ENCODE peak calls at places on chromosomes 7 and 10, in five cellular contexts. C, H, M, I and X are unnamed samples.

GRCh38 chr10:80466724-80467326 is 12.7 kb downstream of the TSPAN14 start:
- DNase-seq in I (no peak), C (no peak), H (no peak), M (no peak), X (no peak)

GRCh38 chr7:7565746-7566650 is 686 bp upstream of the MIOS start:
- DNase-seq in H (no peak), M (peak; percentile 78), I (peak; percentile 39), C (no peak), X (peak; percentile 62)

GRCh38 chr7:98976396-98977185 is 98.3 kb downstream of the TRRAP start:
- DNase-seq in C (no peak), I (no peak), M (no peak), H (no peak), X (no peak)

GRCh38 chr7:19754521-19755116 is 18.8 kb downstream of the TMEM196 start:
- DNase-seq in C (no peak), H (no peak), I (no peak), M (no peak), X (peak; percentile 46)

GRCh38 chr10:116768786-116769185 is 26.4 kb upstream of the HSPA12A start:
- DNase-seq in I (no peak), C (no peak), H (no peak), M (no peak), X (no peak)

GRCh38 chr7:14691597-14692203 is 210.9 kb downstream of the DGKB start:
- DNase-seq in I (peak; percentile 36), H (no peak), M (no peak), C (no peak), X (peak; percentile 57)

GRCh38 chr7:78301361-78301760 is 502.8 kb downstream of the PHTF2 start:
- DNase-seq in H (peak; percentile 70), I (no peak), C (no peak), M (no peak), X (no peak)

GRCh38 chr7:149415391-149416068 is 45.3 kb downstream of the ZNF777 start:
- DNase-seq in M (no peak), C (no peak), I (no peak), H (no peak), X (no peak)

GRCh38 chr10:30189254-30189583 is 129.8 kb upstream of the JCAD start:
- DNase-seq in I (no peak), H (no peak), C (no peak), M (no peak), X (no peak)

GRCh38 chr10:20598590-20598989 is 298.5 kb downstream of the NEBL start:
- DNase-seq in M (no peak), C (no peak), I (peak; percentile 65), H (no peak), X (no peak)

GRCh38 chr10:71209324-71210030 is 2.9 kb upstream of the UNC5B start:
- DNase-seq in M (peak; percentile 29), H (no peak), C (no peak), I (no peak), X (no peak)

GRCh38 chr10:113661332-113661731 is 2.5 kb downstream of the NRAP start:
- DNase-seq in H (no peak), C (no peak), I (no peak), M (no peak), X (no peak)

GRCh38 chr10:86960003-86960862 is 1.8 kb downstream of the SNCG start:
- DNase-seq in I (peak; percentile 79), H (no peak), M (peak; percentile 46), C (no peak), X (peak; percentile 57)

GRCh38 chr10:90890347-90890746 is 18.6 kb downstream of the RPP30 start:
- DNase-seq in C (no peak), M (no peak), I (no peak), H (no peak), X (no peak)

GRCh38 chr7:47424523-47424922 is 157.4 kb downstream of the TNS3 start:
- DNase-seq in C (no peak), I (no peak), M (no peak), H (no peak), X (no peak)

GRCh38 chr10:9260690-9261089 is 1206.2 kb downstream of the GATA3 start:
- DNase-seq in M (no peak), H (no peak), C (no peak), I (no peak), X (no peak)

GRCh38 chr10:1171586-1171985 is 115.4 kb downstream of the WDR37 start:
- DNase-seq in I (no peak), H (no peak), M (peak; percentile 27), C (no peak), X (no peak)

GRCh38 chr7:139842414-139843210 is 13.5 kb downstream of the TBXAS1 start:
- DNase-seq in H (no peak), I (no peak), C (no peak), M (no peak), X (no peak)

GRCh38 chr10:11294831-11295230 is 277.2 kb downstream of the CELF2 start:
- DNase-seq in M (no peak), C (no peak), I (no peak), H (no peak), X (no peak)

GRCh38 chr10:121735248-121735647 is 137.0 kb upstream of the FGFR2 start:
- DNase-seq in H (no peak), M (no peak), I (no peak), C (no peak), X (no peak)

GRCh38 chr7:146660839-146661238 is 544.2 kb downstream of the CNTNAP2 start:
- DNase-seq in C (no peak), M (no peak), I (no peak), H (no peak), X (no peak)

GRCh38 chr10:104300736-104301292 is 31.8 kb downstream of the GSTO2 start:
- DNase-seq in M (no peak), I (no peak), C (no peak), H (peak; percentile 93), X (no peak)

GRCh38 chr7:32058017-32058416 is 12.2 kb downstream of the PDE1C start:
- DNase-seq in C (no peak), M (no peak), I (no peak), H (no peak), X (no peak)

GRCh38 chr10:31288961-31289360 is 30.1 kb upstream of the ZEB1 start:
- DNase-seq in M (no peak), C (no peak), I (no peak), H (no peak), X (no peak)

GRCh38 chr10:53489783-53490182 is 717.2 kb upstream of the MBL2 start:
- DNase-seq in C (no peak), I (no peak), M (no peak), H (no peak), X (no peak)

GRCh38 chr10:60963441-60964256 is 19.7 kb upstream of the RHOBTB1 start:
- DNase-seq in H (no peak), M (no peak), C (no peak), I (no peak), X (no peak)

GRCh38 chr7:129368389-129368986 is 65.7 kb upstream of the STRIP2 start:
- DNase-seq in I (no peak), M (no peak), H (no peak), C (no peak), X (peak; percentile 12)

GRCh38 chr10:80462986-80463741 is 9.1 kb downstream of the TSPAN14 start:
- DNase-seq in I (no peak), M (no peak), H (no peak), C (no peak), X (no peak)

GRCh38 chr7:134811798-134812197 is 32.4 kb downstream of the CALD1 start:
- DNase-seq in M (no peak), I (no peak), C (no peak), H (no peak), X (no peak)

GRCh38 chr10:113228570-113228969 is 278.5 kb downstream of the TCF7L2 start:
- DNase-seq in I (no peak), C (no peak), M (no peak), H (peak; percentile 34), X (no peak)

GRCh38 chr7:140036224-140036651 is 26.5 kb downstream of the PARP12 start:
- DNase-seq in H (no peak), I (no peak), C (no peak), M (no peak), X (no peak)

GRCh38 chr10:7291487-7292113 is 119.2 kb downstream of the SFMBT2 start:
- DNase-seq in I (no peak), M (no peak), C (no peak), H (no peak), X (no peak)

GRCh38 chr10:21297525-21298383 is 227.7 kb downstream of the SKIDA1 start:
- DNase-seq in M (no peak), C (no peak), H (no peak), I (no peak), X (no peak)

GRCh38 chr7:73899731-73900142 is 38.8 kb downstream of the TMEM270 start:
- DNase-seq in I (no peak), M (no peak), H (peak; percentile 65), C (no peak), X (no peak)

GRCh38 chr7:112520787-112521186 is 40.0 kb downstream of the LSMEM1 start:
- DNase-seq in I (no peak), H (no peak), C (no peak), M (no peak), X (no peak)

DNA sequence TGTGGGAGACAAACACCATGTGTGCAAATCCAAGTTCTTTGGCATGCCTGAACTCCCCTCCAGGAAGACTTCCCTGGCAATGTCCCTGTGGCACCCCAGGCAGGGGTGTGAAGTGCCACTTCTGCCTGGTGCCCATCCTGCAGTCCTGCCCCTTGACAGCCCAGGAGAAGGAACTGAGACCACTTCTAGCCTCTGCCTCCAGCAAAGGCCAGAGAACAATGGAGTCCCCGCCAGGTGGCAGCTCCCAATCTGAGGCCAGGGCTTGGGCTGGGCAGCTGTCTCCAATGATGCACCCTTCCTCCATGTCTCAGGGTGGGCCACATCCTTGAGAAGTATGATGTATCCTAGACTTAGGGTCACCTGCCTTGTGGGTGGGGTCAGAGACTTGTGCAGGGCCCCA is 5.4 kb downstream of the FXYD4 start:
- DNase-seq in H (no peak), I (no peak), C (no peak), M (no peak), X (no peak)
- TF ChIP-seq CTCF in H (no peak), I (no peak), C (no peak), M (no peak), X (no peak)

DNA sequence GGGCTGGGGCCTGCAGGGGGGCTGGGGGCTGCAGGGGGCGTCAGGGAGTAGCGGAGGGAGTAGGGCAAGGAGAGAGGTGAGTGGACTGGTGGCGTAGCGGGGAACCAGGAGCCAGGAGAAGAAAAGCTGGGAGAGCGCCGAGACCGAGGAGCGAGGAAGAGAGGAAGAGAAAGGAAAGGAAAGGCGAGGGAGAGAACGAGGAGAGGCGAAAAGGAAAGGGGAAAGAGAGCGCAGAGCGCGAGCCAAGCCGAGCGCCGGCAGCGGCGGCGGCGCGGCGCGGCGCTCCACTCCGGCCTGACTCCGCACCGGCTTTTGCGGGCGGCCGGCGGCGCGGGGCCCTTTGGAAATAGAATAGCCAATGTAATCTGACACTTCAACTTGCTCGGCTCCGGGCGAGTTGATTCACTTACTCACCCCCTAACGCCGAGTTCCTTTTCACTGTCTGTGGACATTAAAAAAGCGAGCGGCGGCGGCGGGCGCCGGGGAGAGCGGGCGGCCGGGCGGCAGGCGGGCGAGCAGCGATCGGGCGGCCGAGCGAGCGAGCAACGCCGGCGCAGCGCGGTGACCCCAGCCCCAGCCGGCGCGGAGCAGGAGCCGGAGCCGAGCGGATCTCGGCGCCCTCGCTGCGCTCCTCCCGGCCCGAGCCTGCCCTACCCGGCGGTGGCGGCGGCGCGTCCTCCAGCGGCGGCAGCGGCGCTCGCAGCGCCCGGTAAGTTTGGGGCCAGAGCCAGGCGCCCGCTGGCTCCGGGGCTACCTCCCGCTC is at the start of gene ZMIZ1:
- DNase-seq in I (peak; percentile 89), C (peak; percentile 72), M (peak; percentile 91), H (peak; percentile 65), X (peak; percentile 92)
- TF ChIP-seq CTCF in I (peak; percentile 26), C (no peak), M (peak; percentile 25), H (peak; percentile 12), X (peak; percentile 23)

GRCh38 chr7:148932-149855 is 43.2 kb upstream of the FAM20C start:
- DNase-seq in C (peak; percentile 97), M (peak; percentile 98), H (peak; percentile 96), I (peak; percentile 97), X (peak; percentile 99)
- TF ChIP-seq CTCF in C (no peak), M (no peak), H (no peak), I (no peak), X (no peak)

GRCh38 chr10:12800302-12800701 is 201.2 kb downstream of the CCDC3 start:
- DNase-seq in H (no peak), I (no peak), M (no peak), C (no peak), X (no peak)
- TF ChIP-seq CTCF in H (no peak), I (peak; percentile 57), M (peak; percentile 16), C (no peak), X (no peak)